ENCODE peak calls at places on chromosome 21, in five cellular contexts. One of them, this sample, is unnamed.

GRCh38 chr21:31780944-31781343 is 49.0 kb upstream of the SCAF4 start:
- DNase-seq in body of pancreas: no peak
- DNase-seq in RWPE1: peak
- DNase-seq in fibroblast of villous mesenchyme: no peak
- DNase-seq in AG10803: no peak
- DNase-seq in this sample: no peak

GRCh38 chr21:34933609-34934345 is 115.3 kb downstream of the RUNX1 start:
- DNase-seq in RWPE1: no peak
- DNase-seq in AG10803: no peak
- DNase-seq in body of pancreas: no peak
- DNase-seq in fibroblast of villous mesenchyme: no peak
- DNase-seq in this sample: no peak

GRCh38 chr21:29656504-29657227 is 283.1 kb downstream of the GRIK1 start:
- DNase-seq in body of pancreas: no peak
- DNase-seq in fibroblast of villous mesenchyme: peak
- DNase-seq in AG10803: peak
- DNase-seq in RWPE1: peak
- DNase-seq in this sample: no peak

GRCh38 chr21:36422279-36423098 is 37.3 kb downstream of the CHAF1B start:
- DNase-seq in fibroblast of villous mesenchyme: peak
- DNase-seq in AG10803: peak
- DNase-seq in body of pancreas: peak
- DNase-seq in RWPE1: peak
- DNase-seq in this sample: peak

GRCh38 chr21:22474403-22474802 is 1476.2 kb downstream of the NCAM2 start:
- DNase-seq in AG10803: no peak
- DNase-seq in fibroblast of villous mesenchyme: no peak
- DNase-seq in RWPE1: no peak
- DNase-seq in body of pancreas: no peak
- DNase-seq in this sample: no peak

GRCh38 chr21:21165063-21165645 is 166.9 kb downstream of the NCAM2 start:
- DNase-seq in RWPE1: no peak
- DNase-seq in AG10803: peak
- DNase-seq in body of pancreas: no peak
- DNase-seq in fibroblast of villous mesenchyme: peak
- DNase-seq in this sample: no peak

GRCh38 chr21:31052489-31053142 is 14.3 kb upstream of the KRTAP19-8 start:
- DNase-seq in AG10803: no peak
- DNase-seq in fibroblast of villous mesenchyme: no peak
- DNase-seq in RWPE1: no peak
- DNase-seq in body of pancreas: no peak
- DNase-seq in this sample: no peak

GRCh38 chr21:29979043-29979442 is 39.2 kb upstream of the GRIK1 start:
- DNase-seq in RWPE1: no peak
- DNase-seq in body of pancreas: no peak
- DNase-seq in fibroblast of villous mesenchyme: no peak
- DNase-seq in AG10803: no peak
- DNase-seq in this sample: no peak

GRCh38 chr21:35475006-35475405 is 425.9 kb upstream of the RUNX1 start:
- DNase-seq in fibroblast of villous mesenchyme: no peak
- DNase-seq in AG10803: peak
- DNase-seq in body of pancreas: no peak
- DNase-seq in RWPE1: no peak
- DNase-seq in this sample: no peak

GRCh38 chr21:19218163-19218562 is 814.6 kb upstream of the TMPRSS15 start:
- DNase-seq in RWPE1: no peak
- DNase-seq in body of pancreas: no peak
- DNase-seq in AG10803: no peak
- DNase-seq in fibroblast of villous mesenchyme: no peak
- DNase-seq in this sample: no peak

GRCh38 chr21:43919871-43920801 is 55.1 kb downstream of the AGPAT3 start:
- DNase-seq in fibroblast of villous mesenchyme: no peak
- DNase-seq in AG10803: no peak
- DNase-seq in body of pancreas: no peak
- DNase-seq in RWPE1: no peak
- DNase-seq in this sample: peak

GRCh38 chr21:35933466-35933865 is 126.9 kb downstream of the SETD4 start:
- DNase-seq in RWPE1: peak
- DNase-seq in AG10803: peak
- DNase-seq in fibroblast of villous mesenchyme: peak
- DNase-seq in body of pancreas: peak
- DNase-seq in this sample: no peak

GRCh38 chr21:29145837-29146453 is 15.5 kb downstream of the MAP3K7CL start:
- DNase-seq in body of pancreas: no peak
- DNase-seq in AG10803: no peak
- DNase-seq in fibroblast of villous mesenchyme: no peak
- DNase-seq in RWPE1: peak
- DNase-seq in this sample: no peak

GRCh38 chr21:14901482-14901958 is 163.3 kb downstream of the NRIP1 start:
- DNase-seq in RWPE1: peak
- DNase-seq in body of pancreas: no peak
- DNase-seq in AG10803: peak
- DNase-seq in fibroblast of villous mesenchyme: peak
- DNase-seq in this sample: no peak

GRCh38 chr21:23016617-23017016 is 2018.4 kb downstream of the NCAM2 start:
- DNase-seq in AG10803: no peak
- DNase-seq in RWPE1: no peak
- DNase-seq in fibroblast of villous mesenchyme: no peak
- DNase-seq in body of pancreas: no peak
- DNase-seq in this sample: peak

GRCh38 chr21:42164064-42164789 is 54.7 kb upstream of the ABCG1 start:
- DNase-seq in AG10803: no peak
- DNase-seq in RWPE1: peak
- DNase-seq in fibroblast of villous mesenchyme: no peak
- DNase-seq in body of pancreas: peak
- DNase-seq in this sample: peak

GRCh38 chr21:35926003-35926541 is 134.3 kb downstream of the SETD4 start:
- DNase-seq in body of pancreas: no peak
- DNase-seq in RWPE1: no peak
- DNase-seq in AG10803: no peak
- DNase-seq in fibroblast of villous mesenchyme: no peak
- DNase-seq in this sample: no peak

GRCh38 chr21:44427241-44428120 is 27.8 kb upstream of the LRRC3 start:
- DNase-seq in AG10803: no peak
- DNase-seq in RWPE1: no peak
- DNase-seq in fibroblast of villous mesenchyme: no peak
- DNase-seq in body of pancreas: peak
- DNase-seq in this sample: no peak

GRCh38 chr21:42199488-42200463 is 19.2 kb upstream of the ABCG1 start:
- DNase-seq in AG10803: peak
- DNase-seq in body of pancreas: peak
- DNase-seq in RWPE1: peak
- DNase-seq in fibroblast of villous mesenchyme: peak
- DNase-seq in this sample: no peak

GRCh38 chr21:30044447-30045064 is 104.8 kb upstream of the GRIK1 start:
- DNase-seq in RWPE1: peak
- DNase-seq in AG10803: peak
- DNase-seq in body of pancreas: no peak
- DNase-seq in fibroblast of villous mesenchyme: peak
- DNase-seq in this sample: no peak

GRCh38 chr21:35575280-35575915 is 484.9 kb downstream of the SETD4 start:
- DNase-seq in fibroblast of villous mesenchyme: peak
- DNase-seq in RWPE1: no peak
- DNase-seq in AG10803: peak
- DNase-seq in body of pancreas: no peak
- DNase-seq in this sample: no peak

GRCh38 chr21:35226960-35227741 is 178.0 kb upstream of the RUNX1 start:
- DNase-seq in AG10803: no peak
- DNase-seq in fibroblast of villous mesenchyme: no peak
- DNase-seq in body of pancreas: no peak
- DNase-seq in RWPE1: no peak
- DNase-seq in this sample: no peak

GRCh38 chr21:33898546-33898945 is 17.1 kb downstream of the ATP5PO start:
- DNase-seq in fibroblast of villous mesenchyme: no peak
- DNase-seq in AG10803: peak
- DNase-seq in RWPE1: no peak
- DNase-seq in body of pancreas: no peak
- DNase-seq in this sample: no peak

GRCh38 chr21:36400719-36401118 is 15.5 kb downstream of the CHAF1B start:
- DNase-seq in fibroblast of villous mesenchyme: no peak
- DNase-seq in body of pancreas: no peak
- DNase-seq in AG10803: no peak
- DNase-seq in RWPE1: no peak
- DNase-seq in this sample: no peak

GRCh38 chr21:44291936-44292811 is 6.5 kb downstream of the AIRE start:
- DNase-seq in fibroblast of villous mesenchyme: no peak
- DNase-seq in AG10803: no peak
- DNase-seq in RWPE1: peak
- DNase-seq in body of pancreas: no peak
- DNase-seq in this sample: peak

GRCh38 chr21:36565616-36566015 is 85.7 kb upstream of the CLDN14 start:
- DNase-seq in RWPE1: no peak
- DNase-seq in AG10803: no peak
- DNase-seq in fibroblast of villous mesenchyme: no peak
- DNase-seq in body of pancreas: no peak
- DNase-seq in this sample: no peak

GRCh38 chr21:43861716-43862115 is 3.3 kb upstream of the AGPAT3 start:
- DNase-seq in AG10803: no peak
- DNase-seq in RWPE1: no peak
- DNase-seq in fibroblast of villous mesenchyme: no peak
- DNase-seq in body of pancreas: peak
- DNase-seq in this sample: no peak

GRCh38 chr21:17780539-17780938 is 38.6 kb downstream of the C21orf91 start:
- DNase-seq in RWPE1: no peak
- DNase-seq in AG10803: no peak
- DNase-seq in body of pancreas: no peak
- DNase-seq in fibroblast of villous mesenchyme: no peak
- DNase-seq in this sample: no peak

GRCh38 chr21:43865471-43866181 is 603 bp downstream of the AGPAT3 start:
- DNase-seq in RWPE1: peak
- DNase-seq in AG10803: peak
- DNase-seq in fibroblast of villous mesenchyme: peak
- DNase-seq in body of pancreas: peak
- DNase-seq in this sample: no peak

GRCh38 chr21:26881504-26882228 is 36.5 kb upstream of the ADAMTS1 start:
- DNase-seq in RWPE1: no peak
- DNase-seq in fibroblast of villous mesenchyme: peak
- DNase-seq in AG10803: peak
- DNase-seq in body of pancreas: no peak
- DNase-seq in this sample: no peak
- TF ChIP-seq CTCF in RWPE1: no peak
- TF ChIP-seq CTCF in fibroblast of villous mesenchyme: peak
- TF ChIP-seq CTCF in AG10803: peak
- TF ChIP-seq CTCF in body of pancreas: peak
- TF ChIP-seq CTCF in this sample: peak

GRCh38 chr21:45747233-45747766 is 103.8 kb downstream of the PCBP3 start:
- DNase-seq in RWPE1: no peak
- DNase-seq in body of pancreas: no peak
- DNase-seq in AG10803: no peak
- DNase-seq in fibroblast of villous mesenchyme: no peak
- DNase-seq in this sample: no peak

GRCh38 chr21:45748593-45748992 is 105.1 kb downstream of the PCBP3 start:
- DNase-seq in RWPE1: no peak
- DNase-seq in body of pancreas: no peak
- DNase-seq in AG10803: no peak
- DNase-seq in fibroblast of villous mesenchyme: no peak
- DNase-seq in this sample: no peak

GRCh38 chr21:45745256-45745655 is 101.7 kb downstream of the PCBP3 start:
- DNase-seq in AG10803: no peak
- DNase-seq in fibroblast of villous mesenchyme: no peak
- DNase-seq in body of pancreas: no peak
- DNase-seq in RWPE1: no peak
- DNase-seq in this sample: no peak

GRCh38 chr21:45749974-45750373 is 106.4 kb downstream of the PCBP3 start:
- DNase-seq in AG10803: no peak
- DNase-seq in RWPE1: no peak
- DNase-seq in body of pancreas: no peak
- DNase-seq in fibroblast of villous mesenchyme: no peak
- DNase-seq in this sample: no peak

DNA sequence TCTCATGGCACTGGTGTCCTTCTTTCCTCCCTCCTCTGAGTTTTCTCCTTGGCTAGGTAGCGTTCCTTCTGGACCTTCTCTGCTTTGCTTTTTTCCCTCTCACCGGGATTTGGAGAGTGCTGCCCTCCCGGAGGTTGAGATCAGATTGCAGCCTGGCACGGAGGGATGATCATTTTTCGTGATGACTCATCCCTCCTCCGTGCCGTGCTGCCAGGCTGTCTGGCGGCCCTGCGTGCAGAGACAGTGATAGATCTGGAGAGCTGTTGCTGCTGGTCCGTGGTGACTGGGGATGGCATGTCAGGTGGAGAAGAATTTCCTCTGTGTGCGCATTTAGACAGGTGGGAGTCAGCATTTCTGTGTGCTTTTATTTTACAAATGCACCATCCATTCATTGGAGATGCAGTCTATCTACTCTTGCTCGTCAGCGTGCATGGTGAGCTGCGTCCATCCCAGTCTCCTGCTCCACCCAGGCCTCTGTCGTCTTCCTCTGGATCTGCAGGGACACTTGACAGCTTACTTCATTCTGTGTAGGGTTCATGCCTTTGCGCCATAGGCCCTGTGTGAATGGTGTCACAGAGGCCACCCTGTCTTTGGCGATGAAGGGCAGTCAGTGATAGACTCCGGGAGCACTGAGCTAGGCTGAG is 104.4 kb downstream of the PCBP3 start:
- DNase-seq in RWPE1: peak
- DNase-seq in body of pancreas: no peak
- DNase-seq in fibroblast of villous mesenchyme: no peak
- DNase-seq in AG10803: peak
- DNase-seq in this sample: no peak
- TF ChIP-seq CTCF in RWPE1: no peak
- TF ChIP-seq CTCF in body of pancreas: no peak
- TF ChIP-seq CTCF in fibroblast of villous mesenchyme: no peak
- TF ChIP-seq CTCF in AG10803: peak
- TF ChIP-seq CTCF in this sample: no peak

GRCh38 chr21:40386301-40386911 is 460.6 kb downstream of the DSCAM start:
- DNase-seq in RWPE1: peak
- DNase-seq in AG10803: no peak
- DNase-seq in body of pancreas: peak
- DNase-seq in fibroblast of villous mesenchyme: no peak
- DNase-seq in this sample: peak
- TF ChIP-seq CTCF in RWPE1: peak
- TF ChIP-seq CTCF in AG10803: peak
- TF ChIP-seq CTCF in body of pancreas: peak
- TF ChIP-seq CTCF in fibroblast of villous mesenchyme: peak
- TF ChIP-seq CTCF in this sample: peak

DNA sequence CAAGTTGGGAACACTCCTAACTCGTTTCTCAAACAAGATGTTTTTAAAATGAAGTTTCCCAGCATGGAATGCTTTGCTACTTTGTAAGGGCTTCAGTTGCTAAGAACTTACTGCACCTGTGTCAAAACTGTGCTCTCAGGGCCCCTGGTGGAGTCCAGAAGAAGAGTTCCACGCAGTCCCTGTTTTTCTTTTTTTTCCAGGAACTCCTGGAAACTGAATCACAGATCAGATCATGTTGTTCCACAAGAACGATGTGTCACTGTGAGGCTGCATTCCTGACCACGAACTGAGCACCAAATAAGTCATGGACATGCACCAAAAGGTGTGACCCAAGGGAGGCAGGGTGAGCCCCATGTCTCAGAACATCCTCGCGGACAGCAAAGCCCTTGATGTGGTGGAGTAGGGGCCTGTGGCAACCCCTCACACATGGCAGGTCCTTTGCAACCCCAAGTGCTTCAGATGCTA is 257.2 kb downstream of the KCNJ6 start:
- DNase-seq in AG10803: peak
- DNase-seq in RWPE1: peak
- DNase-seq in body of pancreas: peak
- DNase-seq in fibroblast of villous mesenchyme: peak
- DNase-seq in this sample: no peak
- TF ChIP-seq CTCF in AG10803: peak
- TF ChIP-seq CTCF in RWPE1: peak
- TF ChIP-seq CTCF in body of pancreas: peak
- TF ChIP-seq CTCF in fibroblast of villous mesenchyme: peak
- TF ChIP-seq CTCF in this sample: no peak

This sample was measured in glutamatergic neuron.